ENCODE peak calls at places on chromosomes 16 and 17, in eight cellular contexts. O is lower leg skin; B is HT-29; K is stimulated activated naive CD8-positive, alpha-beta T cell treated with anti-CD3 and anti-CD28 coated beads, Interleukin-15, Interleukin-2, amounts not matched to agents 100 U/mL and 50 U/mL, for 24 hours; D is T-cell; Y is HT1080; U is IMR-90; E is activated T-cell treated with anti-CD3 and anti-CD28 coated beads, Interleukin-2, amount 50 U/mL, for 4 hours. C is an unnamed sample.

GRCh38 chr16:9846362-9847099 is 335.7 kb downstream of the GRIN2A start:
- DNase-seq in O (no peak), B (no peak), K (no peak), D (no peak), Y (no peak), U (no peak), E (no peak), C (peak)

GRCh38 chr16:87762620-87763019 is 3.2 kb downstream of the KLHDC4 start:
- DNase-seq in O (no peak), B (no peak), K (no peak), D (no peak), Y (no peak), U (no peak), E (no peak), C (no peak)

GRCh38 chr16:75927824-75928223 is 201.5 kb upstream of the CPHXL start:
- DNase-seq in O (no peak), B (no peak), K (no peak), D (no peak), Y (no peak), U (no peak), E (no peak), C (no peak)

GRCh38 chr17:15039366-15039765 is 225.8 kb downstream of the PMP22 start:
- DNase-seq in O (no peak), B (no peak), K (no peak), D (no peak), Y (peak), U (no peak), E (no peak), C (no peak)

GRCh38 chr17:18920911-18921441 is 31.0 kb upstream of the SLC5A10 start:
- DNase-seq in O (no peak), B (no peak), K (no peak), D (no peak), Y (peak), U (peak), E (no peak), C (no peak)

GRCh38 chr17:66799839-66800537 is 34.9 kb upstream of the CACNG5 start:
- DNase-seq in O (no peak), B (no peak), K (no peak), D (no peak), Y (no peak), U (no peak), E (no peak), C (no peak)

GRCh38 chr17:44144966-44145739 is 3.4 kb downstream of the HROB start:
- DNase-seq in O (no peak), B (no peak), K (no peak), D (no peak), Y (no peak), U (peak), E (no peak), C (peak)

GRCh38 chr17:78016852-78017251 is 58.3 kb downstream of the TNRC6C start:
- DNase-seq in O (no peak), B (no peak), K (no peak), D (no peak), Y (no peak), U (no peak), E (no peak), C (no peak)

GRCh38 chr16:12092347-12092882 is 115.9 kb downstream of the SNX29 start:
- DNase-seq in O (no peak), B (peak), K (no peak), D (peak), Y (peak), U (peak), E (no peak), C (peak)

GRCh38 chr16:1961651-1962067 is 2.3 kb downstream of the NDUFB10 start:
- DNase-seq in O (no peak), B (peak), K (peak), D (no peak), Y (peak), U (no peak), E (no peak), C (no peak)

GRCh38 chr17:32161029-32161428 is 18.7 kb downstream of the RHOT1 start:
- DNase-seq in O (no peak), B (no peak), K (no peak), D (no peak), Y (peak), U (no peak), E (no peak), C (no peak)

GRCh38 chr16:10741844-10742243 is 1.8 kb upstream of the NUBP1 start:
- DNase-seq in O (no peak), B (no peak), K (no peak), D (no peak), Y (no peak), U (peak), E (no peak), C (peak)

GRCh38 chr17:10646393-10646990 is 10.6 kb downstream of the MYH3 start:
- DNase-seq in O (peak), B (peak), K (peak), D (peak), Y (peak), U (peak), E (peak), C (peak)